ENCODE peak calls at places on chromosome 20, in four cellular contexts. One of them, this sample, is unnamed.

GRCh38 chr20:31527266-31527665 is 13.0 kb downstream of the HM13 start:
- DNase-seq in neural progenitor cell: no peak
- DNase-seq in neuronal stem cell: no peak
- DNase-seq in SK-N-SH: no peak
- DNase-seq in this sample: no peak

GRCh38 chr20:31820228-31820627 is 1.1 kb downstream of the MYLK2 start:
- DNase-seq in neural progenitor cell: no peak
- DNase-seq in SK-N-SH: no peak
- DNase-seq in neuronal stem cell: no peak
- DNase-seq in this sample: no peak

GRCh38 chr20:1860446-1860845 is 34.8 kb upstream of the SIRPA start:
- DNase-seq in neural progenitor cell: peak
- DNase-seq in neuronal stem cell: no peak
- DNase-seq in SK-N-SH: no peak
- DNase-seq in this sample: no peak

GRCh38 chr20:63641146-63641791 is 12.0 kb downstream of the STMN3 start:
- DNase-seq in SK-N-SH: no peak
- DNase-seq in neural progenitor cell: no peak
- DNase-seq in neuronal stem cell: no peak
- DNase-seq in this sample: no peak

GRCh38 chr20:51487525-51488279 is 54.8 kb downstream of the NFATC2 start:
- DNase-seq in SK-N-SH: no peak
- DNase-seq in neural progenitor cell: no peak
- DNase-seq in neuronal stem cell: no peak
- DNase-seq in this sample: no peak

GRCh38 chr20:57051096-57051495 is 215.3 kb downstream of the BMP7 start:
- DNase-seq in neural progenitor cell: no peak
- DNase-seq in SK-N-SH: no peak
- DNase-seq in neuronal stem cell: no peak
- DNase-seq in this sample: no peak

GRCh38 chr20:62658593-62659159 is 16.4 kb downstream of the SLCO4A1 start:
- DNase-seq in neural progenitor cell: no peak
- DNase-seq in neuronal stem cell: no peak
- DNase-seq in SK-N-SH: no peak
- DNase-seq in this sample: no peak

GRCh38 chr20:50292324-50293243 is 102.0 kb downstream of the CEBPB start:
- DNase-seq in neural progenitor cell: no peak
- DNase-seq in neuronal stem cell: no peak
- DNase-seq in SK-N-SH: no peak
- DNase-seq in this sample: no peak

GRCh38 chr20:20303742-20304141 is 64.2 kb upstream of the INSM1 start:
- DNase-seq in SK-N-SH: no peak
- DNase-seq in neuronal stem cell: no peak
- DNase-seq in neural progenitor cell: no peak
- DNase-seq in this sample: no peak

GRCh38 chr20:36493013-36493800 is 48.1 kb upstream of the MYL9 start:
- DNase-seq in neural progenitor cell: peak
- DNase-seq in neuronal stem cell: no peak
- DNase-seq in SK-N-SH: peak
- DNase-seq in this sample: no peak

GRCh38 chr20:20360464-20360863 is 7.4 kb upstream of the INSM1 start:
- DNase-seq in neural progenitor cell: peak
- DNase-seq in SK-N-SH: peak
- DNase-seq in neuronal stem cell: no peak
- DNase-seq in this sample: peak

GRCh38 chr20:64109390-64109747 is 2.0 kb upstream of the NPBWR2 start:
- DNase-seq in SK-N-SH: no peak
- DNase-seq in neuronal stem cell: no peak
- DNase-seq in neural progenitor cell: no peak
- DNase-seq in this sample: no peak

DNA sequence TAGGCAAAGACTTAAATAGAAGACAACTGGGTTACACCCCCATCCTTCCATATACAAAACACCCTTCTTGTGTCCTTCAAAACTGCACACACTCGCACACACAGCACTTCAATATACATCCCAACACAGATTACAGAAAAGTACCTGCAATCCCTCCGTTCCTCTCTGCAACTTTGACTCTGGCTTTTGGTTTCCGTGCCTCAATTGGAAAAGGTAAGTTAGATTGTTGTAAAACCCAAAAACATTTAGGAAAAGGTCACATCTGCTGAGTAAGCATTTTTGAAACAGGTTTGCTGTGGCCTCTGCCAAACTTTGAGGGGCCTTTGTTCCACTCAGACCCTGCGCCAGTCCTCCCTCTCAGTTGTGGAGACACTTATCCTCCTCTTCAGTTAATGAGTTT is 4.2 kb downstream of the NKX2-4 start:
- DNase-seq in neuronal stem cell: no peak
- DNase-seq in neural progenitor cell: peak
- DNase-seq in SK-N-SH: no peak
- DNase-seq in this sample: no peak
- H3K4me3 ChIP-seq in neuronal stem cell: no peak
- H3K4me3 ChIP-seq in neural progenitor cell: no peak
- H3K4me3 ChIP-seq in SK-N-SH: no peak
- H3K4me3 ChIP-seq in this sample: peak

DNA sequence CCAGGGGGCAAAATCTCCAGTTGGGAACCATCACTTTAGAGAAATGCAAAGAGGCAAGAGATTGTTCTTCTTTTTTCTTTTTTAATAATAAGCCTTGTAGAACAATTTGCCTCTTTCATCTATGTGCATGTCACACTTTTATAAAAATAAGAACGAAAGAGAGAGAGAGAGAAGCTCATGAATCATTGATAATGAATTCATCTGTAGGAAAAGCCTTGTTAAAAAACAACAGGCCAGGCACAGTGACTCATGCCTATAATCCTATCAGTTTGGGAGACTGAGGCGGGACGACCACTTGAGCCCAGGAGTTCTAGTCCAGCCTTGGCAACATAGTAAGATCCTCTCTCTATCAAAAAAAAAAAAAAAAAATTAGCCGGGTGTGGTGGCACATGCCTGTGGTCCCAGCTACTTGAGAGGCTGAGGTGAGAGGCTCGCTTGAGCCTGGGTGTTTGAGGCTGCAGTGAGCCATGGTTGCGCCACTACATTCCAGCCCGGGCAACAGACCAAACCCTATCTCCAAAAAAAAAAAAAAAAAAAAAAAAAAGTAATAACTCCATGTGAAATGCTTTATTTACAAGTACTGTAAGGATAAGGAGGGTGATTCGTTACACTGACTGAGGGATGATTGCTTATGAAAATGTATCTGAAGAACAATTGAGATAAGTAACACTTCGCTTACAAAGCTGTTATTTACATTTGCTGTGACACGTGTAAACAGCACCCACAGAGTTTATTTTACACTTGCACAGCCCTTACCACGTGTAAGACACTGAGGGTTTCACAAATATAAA is 6.0 kb downstream of the CCN5 start:
- DNase-seq in neural progenitor cell: no peak
- DNase-seq in SK-N-SH: no peak
- DNase-seq in neuronal stem cell: no peak
- DNase-seq in this sample: no peak
- H3K9ac ChIP-seq in neural progenitor cell: no peak
- H3K9ac ChIP-seq in SK-N-SH: peak
- H3K9ac ChIP-seq in neuronal stem cell: no peak
- H3K9ac ChIP-seq in this sample: no peak

DNA sequence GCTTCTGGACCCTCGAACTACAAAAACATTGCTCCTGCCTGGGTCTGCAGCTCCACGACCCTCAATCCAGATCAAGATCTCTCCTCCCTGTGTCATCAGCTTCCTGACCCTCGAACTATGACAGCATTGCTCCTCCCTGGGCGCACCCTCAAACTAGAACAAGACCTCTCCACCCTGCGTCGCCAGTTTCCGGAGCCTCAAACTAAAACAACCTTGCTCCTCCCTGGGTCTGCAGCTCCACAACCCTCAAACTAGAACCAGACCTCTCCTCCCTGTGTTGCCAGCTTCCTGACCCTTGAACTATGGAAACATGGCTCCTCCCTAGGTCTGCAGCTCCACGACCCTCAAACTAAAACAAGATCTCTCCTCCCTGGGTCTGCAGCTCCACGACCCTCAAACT is 339.7 kb upstream of the SULF2 start:
- DNase-seq in neural progenitor cell: no peak
- DNase-seq in neuronal stem cell: no peak
- DNase-seq in SK-N-SH: no peak
- DNase-seq in this sample: no peak
- H3K4me3 ChIP-seq in neural progenitor cell: no peak
- H3K4me3 ChIP-seq in neuronal stem cell: no peak
- H3K4me3 ChIP-seq in SK-N-SH: no peak
- H3K4me3 ChIP-seq in this sample: no peak

DNA sequence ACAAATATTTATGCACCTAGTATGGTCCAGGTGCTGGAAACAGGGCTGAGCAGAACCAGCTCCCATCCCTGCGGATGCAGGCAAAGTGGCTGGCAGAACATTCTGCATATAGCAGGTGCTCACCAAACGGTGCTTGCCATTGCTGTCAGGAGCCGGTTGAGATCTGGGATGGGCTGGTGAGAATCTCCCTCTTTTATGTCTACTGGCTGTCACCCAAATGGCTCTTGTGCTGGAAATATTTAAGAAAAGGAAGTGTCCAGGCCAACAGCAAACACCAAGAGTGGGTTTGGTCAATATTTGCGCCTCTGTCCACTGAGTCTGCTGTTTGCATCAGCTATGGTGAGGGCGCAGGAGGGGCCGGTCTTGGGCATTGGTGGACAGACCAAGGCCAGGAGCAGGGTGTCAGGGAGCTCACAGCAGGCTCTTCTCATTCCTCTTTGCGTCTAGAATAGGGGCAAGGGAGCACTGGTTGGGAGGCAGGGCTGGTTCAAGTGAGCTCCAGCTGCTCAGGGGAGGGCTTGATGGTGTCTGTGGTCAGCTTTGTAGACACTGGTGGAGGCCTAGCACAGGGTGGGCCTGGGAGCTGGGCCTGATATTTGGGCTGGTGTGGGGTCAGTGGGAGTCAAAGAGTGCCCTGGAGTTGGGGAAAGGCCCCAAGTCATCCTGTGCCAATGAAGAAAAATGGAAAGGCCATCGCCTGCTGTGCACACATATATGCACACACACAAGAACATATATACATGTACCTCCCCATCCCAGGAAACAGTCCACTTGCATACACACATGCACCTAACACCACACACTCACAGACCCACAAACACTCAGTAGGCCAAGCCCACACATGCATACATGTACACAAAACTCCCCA is 1.4 kb upstream of the BPIFB2 start:
- DNase-seq in neuronal stem cell: no peak
- DNase-seq in SK-N-SH: no peak
- DNase-seq in neural progenitor cell: no peak
- DNase-seq in this sample: no peak
- H3K9ac ChIP-seq in neuronal stem cell: no peak
- H3K9ac ChIP-seq in SK-N-SH: no peak
- H3K9ac ChIP-seq in neural progenitor cell: no peak
- H3K9ac ChIP-seq in this sample: no peak

This sample was measured in SK-N-MC.